ENCODE peak calls at places on chromosomes 6 and 20, in ten cellular contexts. I, V, G, M, E, Y, J, U, Q and Z are unnamed samples.

GRCh38 chr6:159467473-159468041 is 225.5 kb downstream of the SOD2 start:
- DNase-seq in I (no peak), V (no peak), J (no peak), G (peak), Q (no peak), M (peak), Y (no peak), U (no peak), E (peak), Z (no peak)

GRCh38 chr6:100845676-100846075 is 35.5 kb downstream of the ASCC3 start:
- DNase-seq in Q (no peak), J (no peak), V (no peak), I (no peak), Y (no peak), E (no peak), G (no peak), U (no peak), M (no peak), Z (no peak)

GRCh38 chr6:15490242-15491100 is 172.4 kb downstream of the DTNBP1 start:
- DNase-seq in M (no peak), J (no peak), V (no peak), Y (no peak), U (no peak), Q (no peak), G (no peak), I (no peak), E (no peak), Z (no peak)

GRCh38 chr6:154370545-154370944 is 13.9 kb upstream of the IPCEF1 start:
- DNase-seq in I (peak), J (peak), G (peak), Q (peak), Y (no peak), U (peak), M (peak), V (no peak), E (no peak), Z (peak)

GRCh38 chr6:105757512-105758200 is 328.5 kb upstream of the PRDM1 start:
- DNase-seq in I (no peak), G (no peak), U (no peak), M (peak), J (no peak), Y (no peak), E (peak), Q (no peak), V (no peak), Z (no peak)

GRCh38 chr6:38722037-38722436 is 6.9 kb downstream of the DNAH8 start:
- DNase-seq in Q (no peak), I (no peak), G (no peak), E (no peak), U (no peak), V (no peak), J (no peak), M (no peak), Y (no peak), Z (no peak)

GRCh38 chr6:91358986-91359385 is 772.1 kb upstream of the MAP3K7 start:
- DNase-seq in J (no peak), Q (no peak), M (no peak), E (no peak), V (no peak), U (no peak), I (no peak), G (no peak), Y (no peak), Z (no peak)

GRCh38 chr6:170083236-170084051 is 207.4 kb downstream of the DLL1 start:
- DNase-seq in Q (no peak), G (no peak), U (no peak), J (no peak), M (no peak), I (no peak), E (no peak), V (no peak), Y (no peak), Z (no peak)

GRCh38 chr6:16182428-16182827 is 53.5 kb downstream of the MYLIP start:
- DNase-seq in Q (no peak), J (no peak), I (no peak), G (no peak), U (no peak), V (no peak), Y (no peak), M (no peak), E (no peak), Z (no peak)

GRCh38 chr6:159778131-159778530 is 11.3 kb downstream of the TCP1 start:
- DNase-seq in M (no peak), G (no peak), E (no peak), U (no peak), I (no peak), V (no peak), J (no peak), Q (no peak), Y (no peak), Z (no peak)

GRCh38 chr6:166330612-166331011 is 11.7 kb downstream of the SFT2D1 start:
- DNase-seq in Y (no peak), I (peak), U (peak), V (peak), E (no peak), G (peak), M (no peak), Q (no peak), J (no peak), Z (no peak)

GRCh38 chr6:156916108-156916801 is 139.1 kb downstream of the ARID1B start:
- DNase-seq in I (no peak), M (peak), Y (no peak), E (no peak), Q (no peak), G (no peak), J (no peak), V (no peak), U (peak), Z (no peak)

GRCh38 chr20:9532069-9532809 is 17.8 kb downstream of the LAMP5 start:
- DNase-seq in U (no peak), M (no peak), Y (no peak), Q (no peak), G (no peak), J (no peak), I (no peak), V (no peak), E (no peak), Z (peak)

DNA sequence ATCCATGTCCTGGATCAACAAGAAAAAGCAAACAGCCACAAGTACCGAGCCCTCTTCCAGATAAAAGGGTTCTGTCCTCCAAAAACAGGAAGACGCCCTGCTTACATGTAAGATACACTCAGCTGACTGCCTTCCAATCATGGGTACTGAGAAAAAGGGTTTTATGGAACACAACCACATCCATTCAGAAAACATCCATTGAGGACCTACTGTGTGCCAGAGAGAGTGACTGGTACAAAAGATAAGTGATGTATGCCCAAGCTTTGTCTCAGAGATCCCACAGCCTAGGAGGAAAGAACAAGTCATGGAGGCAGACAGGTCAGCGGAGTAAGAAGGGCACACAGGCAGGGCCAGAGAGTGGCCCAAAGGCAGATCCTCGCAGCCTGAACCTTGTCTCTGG is 94.8 kb upstream of the SSTR4 start:
- DNase-seq in V (no peak), Y (no peak), Q (no peak), U (no peak), G (no peak), I (no peak), M (no peak), J (no peak), E (no peak), Z (no peak)
- H3K4me3 ChIP-seq in V (no peak), Y (no peak), Q (no peak), U (no peak), G (no peak), I (no peak), M (no peak), J (no peak), E (no peak), Z (no peak)

GRCh38 chr6:150250826-150251225 is 108.0 kb downstream of the PPP1R14C start:
- DNase-seq in Q (no peak), M (no peak), V (no peak), J (peak), E (no peak), U (peak), G (peak), Y (peak), I (peak), Z (peak)

GRCh38 chr6:150248300-150248699 is 105.5 kb downstream of the PPP1R14C start:
- DNase-seq in G (no peak), I (no peak), Q (no peak), Y (no peak), V (no peak), E (no peak), U (no peak), J (no peak), M (peak), Z (no peak)

GRCh38 chr6:150247803-150248202 is 105.0 kb downstream of the PPP1R14C start:
- DNase-seq in Q (no peak), M (no peak), J (no peak), E (no peak), V (no peak), U (no peak), Y (no peak), G (no peak), I (no peak), Z (no peak)

GRCh38 chr6:150251566-150252186 is 108.8 kb downstream of the PPP1R14C start:
- DNase-seq in V (no peak), J (no peak), Q (no peak), Y (no peak), G (no peak), U (peak), M (no peak), I (no peak), E (no peak), Z (peak)

GRCh38 chr6:150249261-150249660 is 106.4 kb downstream of the PPP1R14C start:
- DNase-seq in J (no peak), G (no peak), V (no peak), M (no peak), Q (no peak), Y (no peak), U (peak), I (no peak), E (no peak), Z (no peak)
- H3K4me3 ChIP-seq in J (no peak), G (no peak), V (no peak), M (no peak), Q (no peak), Y (no peak), U (no peak), I (no peak), E (no peak), Z (no peak)

GRCh38 chr6:30167101-30167500 is 3.8 kb downstream of the TRIM15 start:
- DNase-seq in I (no peak), V (no peak), Q (no peak), Y (no peak), E (no peak), U (no peak), J (no peak), G (no peak), M (peak), Z (no peak)
- H3K4me3 ChIP-seq in I (no peak), V (no peak), Q (no peak), Y (no peak), E (no peak), U (no peak), J (no peak), G (no peak), M (no peak), Z (no peak)

DNA sequence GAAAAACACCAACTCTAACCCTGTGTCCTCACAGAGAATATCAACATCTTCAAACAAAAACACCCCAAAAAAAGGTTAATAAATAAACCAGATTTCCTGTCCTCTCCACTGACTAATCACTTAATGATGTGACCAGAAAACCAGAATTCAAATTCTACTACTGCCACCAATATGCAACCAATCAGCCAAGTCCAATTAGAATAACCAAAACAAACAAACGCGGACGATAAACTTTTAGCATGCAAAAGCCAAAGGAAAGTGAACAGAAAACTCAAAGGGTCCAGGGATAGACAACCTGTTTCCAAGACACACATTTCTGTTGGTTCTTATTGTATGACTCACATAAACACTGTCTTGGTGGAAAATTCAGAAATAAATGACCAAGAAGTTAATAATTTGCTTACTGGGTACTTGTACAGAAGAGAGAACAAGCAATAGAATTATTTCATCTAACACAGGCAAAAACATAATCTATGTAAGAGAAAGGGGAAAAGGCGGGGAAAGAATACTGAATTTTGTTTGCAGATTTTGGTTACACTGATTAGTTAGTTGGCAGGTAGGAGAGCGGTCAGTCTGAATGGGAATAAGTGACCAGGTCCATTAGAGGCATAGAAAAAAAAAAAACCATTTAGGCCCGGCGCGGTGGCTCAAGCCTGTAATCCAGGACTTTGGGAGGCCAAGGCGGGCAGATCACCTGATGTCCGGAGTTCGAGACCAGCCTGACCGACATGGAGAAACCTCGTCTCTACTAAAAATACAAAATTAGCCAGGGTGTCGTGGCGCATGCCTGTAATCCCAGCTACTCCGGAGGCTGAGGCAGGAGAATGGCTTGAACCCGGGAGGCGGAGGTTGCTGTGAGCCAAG is 34.1 kb downstream of the HFE start:
- DNase-seq in Q (no peak), Y (no peak), U (peak), M (no peak), J (no peak), G (no peak), I (no peak), E (no peak), V (no peak), Z (no peak)
- H3K4me3 ChIP-seq in Q (no peak), Y (no peak), U (no peak), M (peak), J (no peak), G (no peak), I (no peak), E (peak), V (no peak), Z (no peak)

DNA sequence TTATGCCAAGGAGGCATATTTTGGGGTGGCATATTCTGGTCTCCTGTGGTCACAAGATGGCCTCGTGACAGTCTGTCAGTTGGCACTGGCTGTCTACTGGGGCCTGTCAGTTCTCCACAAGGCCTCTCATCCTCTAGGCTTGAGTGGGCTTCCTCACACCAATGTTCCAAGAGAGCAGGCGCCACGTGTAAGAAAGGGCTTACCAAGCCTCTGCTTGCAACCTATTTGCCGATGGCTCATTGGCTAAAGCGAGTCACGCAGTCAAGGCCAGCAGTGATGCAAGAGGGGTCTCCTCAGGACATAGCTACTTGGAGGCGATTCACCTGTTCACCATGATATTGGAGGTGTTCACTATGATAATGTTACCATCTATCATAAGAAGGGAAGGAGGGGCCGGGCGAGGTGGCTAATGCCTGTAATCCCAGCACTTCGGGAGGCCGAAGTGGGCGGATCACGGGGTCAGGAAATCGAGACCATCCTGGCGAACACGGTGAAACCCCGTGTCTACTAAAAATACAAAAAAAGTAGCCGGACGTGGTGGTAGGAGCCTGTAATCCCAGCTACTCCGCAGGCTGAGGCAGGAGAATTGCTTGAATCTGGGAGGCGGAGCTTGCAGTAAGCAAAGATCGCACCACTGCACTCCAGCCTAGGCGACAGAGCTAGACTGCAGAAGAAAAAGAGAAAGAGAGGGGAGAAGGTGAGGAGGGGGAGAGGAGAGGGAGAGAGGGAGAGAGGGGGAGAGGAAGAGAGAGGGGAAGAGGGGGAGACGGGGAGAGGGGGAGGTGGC is 35.3 kb downstream of the C6orf52 start:
- DNase-seq in E (no peak), M (no peak), Y (no peak), U (no peak), J (no peak), I (peak), V (no peak), Q (no peak), G (no peak), Z (no peak)
- H3K4me3 ChIP-seq in E (no peak), M (no peak), Y (peak), U (peak), J (peak), I (peak), V (no peak), Q (no peak), G (peak), Z (no peak)

DNA sequence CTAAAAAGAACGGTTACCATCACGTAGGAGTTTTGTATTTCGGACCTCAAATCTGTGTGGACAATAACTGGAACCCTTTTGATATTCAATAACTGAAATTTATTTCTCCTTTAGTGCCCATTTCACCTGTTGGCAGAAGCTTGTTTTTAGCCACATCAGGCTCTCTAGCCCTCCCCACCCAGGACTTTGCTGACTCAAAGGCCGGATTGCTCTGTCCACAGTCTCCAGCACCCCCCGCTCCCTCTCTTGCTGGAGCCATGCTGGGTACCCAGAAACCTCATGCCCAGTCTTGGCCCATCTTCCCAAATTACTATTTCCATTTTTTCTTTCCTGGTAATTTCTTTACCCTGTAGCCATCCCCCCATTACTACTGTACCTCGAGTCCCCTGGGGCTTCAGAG is 55.8 kb upstream of the DUSP22 start:
- DNase-seq in Q (no peak), M (no peak), U (no peak), V (no peak), Y (no peak), E (no peak), G (no peak), I (no peak), J (no peak), Z (no peak)
- H3K4me3 ChIP-seq in Q (no peak), M (peak), U (no peak), V (no peak), Y (no peak), E (no peak), G (no peak), I (no peak), J (peak), Z (no peak)

GRCh38 chr6:35311390-35312075 is 13.9 kb downstream of the DEF6 start:
- DNase-seq in E (no peak), M (peak), G (no peak), J (no peak), Y (no peak), Q (peak), V (no peak), U (no peak), I (no peak), Z (no peak)

GRCh38 chr6:35312076-35312762 is 14.6 kb downstream of the DEF6 start:
- DNase-seq in M (no peak), Q (no peak), G (no peak), E (no peak), U (no peak), I (no peak), Y (no peak), J (no peak), V (no peak), Z (no peak)

GRCh38 chr6:35310265-35310831 is 12.7 kb downstream of the DEF6 start:
- DNase-seq in Y (no peak), E (no peak), U (no peak), Q (no peak), M (no peak), V (no peak), G (no peak), J (no peak), I (no peak), Z (no peak)

GRCh38 chr6:35312763-35313125 is 15.1 kb downstream of the DEF6 start:
- DNase-seq in E (no peak), M (no peak), I (no peak), Y (no peak), Q (no peak), G (no peak), J (no peak), U (no peak), V (no peak), Z (no peak)

GRCh38 chr6:35309611-35310264 is 12.1 kb downstream of the DEF6 start:
- DNase-seq in V (no peak), Q (no peak), E (no peak), Y (no peak), G (no peak), J (no peak), M (no peak), I (no peak), U (no peak), Z (no peak)
- H3K4me3 ChIP-seq in V (no peak), Q (no peak), E (no peak), Y (no peak), G (no peak), J (no peak), M (no peak), I (no peak), U (no peak), Z (no peak)